ENCODE peak calls at places on chromosomes 11 and 22, in six cellular contexts. A is IMR-90, D is thyroid gland, E is right lobe of liver, G is breast epithelium, U is uterus. F is an unnamed sample.

GRCh38 chr11:113462830-113463229 is 12.4 kb downstream of the DRD2 start:
- DNase-seq in A (no peak), U (no peak), D (no peak), G (no peak), E (no peak), F (no peak)

GRCh38 chr11:129740125-129740719 is 75.4 kb upstream of the TMEM45B start:
- DNase-seq in E (no peak), G (no peak), U (no peak), D (no peak), A (no peak), F (no peak)

GRCh38 chr22:49551897-49552659 is 275.6 kb downstream of the BRD1 start:
- DNase-seq in G (peak), A (no peak), U (no peak), E (peak), D (no peak), F (peak)

GRCh38 chr11:119107538-119108150 is 500 bp downstream of the C2CD2L start:
- DNase-seq in E (no peak), D (no peak), G (no peak), U (no peak), A (no peak), F (no peak)

GRCh38 chr11:14309425-14310192 is 49.4 kb downstream of the RRAS2 start:
- DNase-seq in A (no peak), E (no peak), G (no peak), D (no peak), U (no peak), F (no peak)

GRCh38 chr11:93567406-93567819 is 24.2 kb upstream of the SMCO4 start:
- DNase-seq in A (no peak), D (peak), U (peak), G (peak), E (peak), F (peak)

GRCh38 chr11:71342951-71343827 is 90.8 kb upstream of the SHANK2 start:
- DNase-seq in A (peak), E (peak), G (no peak), U (no peak), D (peak), F (no peak)

GRCh38 chr11:62855571-62856332 is 16.4 kb upstream of the WDR74 start:
- DNase-seq in A (peak), E (peak), D (peak), G (peak), U (peak), F (peak)

GRCh38 chr11:79244175-79244804 is 196.5 kb downstream of the TENM4 start:
- DNase-seq in G (no peak), D (no peak), E (no peak), U (peak), A (peak), F (peak)

GRCh38 chr22:47446331-47446730 is 683.9 kb downstream of the TBC1D22A start:
- DNase-seq in E (no peak), G (no peak), D (peak), A (no peak), U (no peak), F (no peak)

GRCh38 chr22:43212434-43212952 is 25.6 kb upstream of the TTLL12 start:
- DNase-seq in A (no peak), G (no peak), U (no peak), D (no peak), E (no peak), F (no peak)

DNA sequence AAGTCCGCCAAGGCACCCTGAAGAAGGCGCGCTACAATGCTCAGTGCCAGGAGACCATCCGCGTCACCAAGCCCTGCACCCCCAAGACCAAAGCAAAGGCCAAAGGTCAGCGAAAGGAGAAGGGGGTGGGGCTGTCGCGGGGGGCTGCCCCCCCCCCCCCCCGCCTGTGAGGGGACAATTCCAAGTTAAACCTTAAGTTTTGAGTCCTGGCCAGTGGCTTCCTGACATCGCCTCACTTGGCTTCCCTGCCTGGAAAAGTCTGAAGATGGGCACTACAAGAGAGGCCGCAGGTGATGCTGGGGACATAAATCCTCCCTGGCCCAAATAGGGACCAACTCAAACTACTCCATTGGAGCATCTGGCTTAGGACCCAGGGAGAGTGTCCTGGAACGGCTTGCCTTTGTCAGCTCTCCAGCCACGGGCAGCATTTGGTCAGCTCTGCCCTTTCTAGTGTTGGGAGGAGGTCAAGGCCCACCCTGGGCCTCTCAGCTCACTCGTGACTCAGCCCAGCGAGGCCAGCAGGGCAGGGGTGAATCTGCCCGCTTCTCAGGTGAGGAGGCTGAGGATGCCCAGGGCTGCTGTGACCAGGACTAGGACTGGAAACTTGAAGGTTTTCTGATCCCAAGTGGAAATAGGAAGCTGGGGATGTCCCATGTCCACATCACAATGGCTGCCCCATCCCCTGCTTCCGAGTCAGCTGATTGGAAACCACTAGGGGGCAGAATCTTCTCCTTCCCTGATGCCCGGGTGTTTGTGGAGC is 1.4 kb downstream of the MDK start:
- DNase-seq in D (no peak), G (no peak), U (no peak), A (peak), E (no peak), F (no peak)
- H3K4me3 ChIP-seq in D (no peak), G (peak), U (peak), A (peak), E (no peak), F (no peak)

GRCh38 chr11:498297-499181 is 8.5 kb downstream of the RNH1 start:
- DNase-seq in A (no peak), D (no peak), U (peak), G (no peak), E (no peak), F (no peak)
- TF ChIP-seq POLR2A in A (no peak), D (no peak), U (no peak), G (no peak), E (no peak), F (no peak)

GRCh38 chr11:15653191-15653590 is 538.5 kb downstream of the INSC start:
- DNase-seq in A (no peak), E (no peak), G (no peak), D (no peak), U (no peak), F (no peak)

GRCh38 chr11:15651033-15651432 is 536.3 kb downstream of the INSC start:
- DNase-seq in G (no peak), D (no peak), U (peak), E (no peak), A (no peak), F (no peak)

GRCh38 chr11:15650105-15650938 is 535.6 kb downstream of the INSC start:
- DNase-seq in D (peak), A (peak), E (peak), U (peak), G (peak), F (peak)

GRCh38 chr11:15649371-15650104 is 534.8 kb downstream of the INSC start:
- DNase-seq in G (no peak), A (peak), E (no peak), D (no peak), U (no peak), F (no peak)

DNA sequence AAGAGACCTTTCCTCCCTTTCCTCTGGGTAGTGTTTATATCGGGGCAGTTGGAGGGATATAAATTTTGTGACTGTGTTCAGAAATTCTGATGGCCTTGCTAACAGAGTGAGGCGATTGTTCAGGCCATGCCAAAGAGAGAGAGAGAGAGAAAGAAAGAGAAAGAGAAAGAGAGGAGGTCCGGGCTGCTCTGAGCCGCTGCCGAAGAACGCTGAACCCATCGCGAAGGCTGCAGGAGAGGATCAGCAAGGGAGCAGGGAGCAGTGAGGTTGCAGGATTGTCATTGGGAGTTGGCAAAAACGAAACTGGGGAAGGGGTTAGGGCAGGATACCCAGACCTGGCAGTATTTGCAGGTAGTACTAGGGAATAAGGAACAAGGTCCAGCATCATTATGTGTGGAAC is 537.1 kb downstream of the INSC start:
- DNase-seq in U (peak), D (no peak), A (no peak), G (no peak), E (no peak), F (no peak)
- H3K4me3 ChIP-seq in U (no peak), D (no peak), A (peak), G (no peak), E (no peak), F (no peak)

GRCh38 chr22:39313258-39314001 is 6.0 kb downstream of the RPL3 start:
- DNase-seq in D (no peak), G (no peak), E (no peak), A (no peak), U (no peak), F (no peak)
- TF ChIP-seq POLR2A in D (no peak), G (no peak), E (no peak), A (no peak), U (no peak), F (no peak)